ENCODE peak calls at places on chromosomes 2 and 18, in ten cellular contexts. Q, J, C, B, N, E, Y, I, G and U are unnamed samples.

GRCh38 chr2:74556159-74556558 is 1.6 kb downstream of the DOK1 start:
- DNase-seq in Q (no peak), Y (no peak), N (no peak), C (no peak), E (no peak), I (no peak), J (no peak), G (no peak), B (no peak), U (no peak)

GRCh38 chr2:202406445-202406967 is 30.4 kb downstream of the BMPR2 start:
- DNase-seq in G (no peak), E (peak; percentile 45), B (no peak), J (no peak), Y (no peak), C (no peak), Q (no peak), I (no peak), N (no peak), U (no peak)

GRCh38 chr2:239109041-239109915 is 261.4 kb downstream of the TWIST2 start:
- DNase-seq in C (no peak), J (no peak), E (no peak), Y (no peak), G (no peak), B (no peak), Q (no peak), I (no peak), N (no peak), U (no peak)

GRCh38 chr2:148554459-148555247 is 89.9 kb upstream of the EPC2 start:
- DNase-seq in G (no peak), C (no peak), E (no peak), N (no peak), I (no peak), Q (no peak), B (peak; percentile 42), J (no peak), Y (no peak), U (peak; percentile 40)

GRCh38 chr2:98188351-98189046 is 101.5 kb downstream of the VWA3B start:
- DNase-seq in G (peak; percentile 39), Y (no peak), B (no peak), J (no peak), Q (no peak), I (no peak), C (no peak), E (no peak), N (no peak), U (peak; percentile 54)

GRCh38 chr2:62474173-62474572 is 31.8 kb downstream of the TMEM17 start:
- DNase-seq in Q (no peak), E (no peak), Y (no peak), G (no peak), J (no peak), B (no peak), N (no peak), C (no peak), I (no peak), U (no peak)

GRCh38 chr18:811192-812122 is 585 bp downstream of the YES1 start:
- DNase-seq in C (no peak), E (peak; percentile 31), G (peak; percentile 57), Q (peak; percentile 10), Y (no peak), I (peak; percentile 81), B (peak; percentile 51), N (no peak), J (peak; percentile 2), U (peak; percentile 80)

GRCh38 chr18:36706313-36706881 is 122.4 kb downstream of the TPGS2 start:
- DNase-seq in N (no peak), Q (no peak), C (peak; percentile 73), Y (no peak), J (no peak), G (no peak), I (no peak), B (no peak), E (peak; percentile 15), U (no peak)

GRCh38 chr2:106197878-106198277 is 3.8 kb upstream of the UXS1 start:
- DNase-seq in C (peak; percentile 92), J (no peak), B (no peak), G (no peak), I (no peak), N (peak; percentile 91), Y (no peak), E (peak; percentile 94), Q (no peak), U (peak; percentile 61)

GRCh38 chr18:9100796-9101195 is 1.7 kb upstream of the NDUFV2 start:
- DNase-seq in B (no peak), C (no peak), Y (no peak), N (no peak), Q (no peak), E (no peak), J (no peak), I (no peak), G (no peak), U (no peak)

GRCh38 chr2:205563646-205564045 is 118.7 kb upstream of the NRP2 start:
- DNase-seq in E (no peak), Q (no peak), C (no peak), N (no peak), B (peak; percentile 48), I (no peak), J (peak; percentile 3), Y (no peak), G (peak; percentile 20), U (peak; percentile 54)

GRCh38 chr18:36685580-36685979 is 143.2 kb downstream of the TPGS2 start:
- DNase-seq in N (no peak), E (no peak), Q (no peak), Y (no peak), C (no peak), I (no peak), B (no peak), G (no peak), J (no peak), U (no peak)